ENCODE peak calls at places on chromosomes 11 and 22, in ten cellular contexts. A, J, C, M, E, N, G, V, T and Z are unnamed samples.

GRCh38 chr11:94147433-94147845 is 18.8 kb downstream of the PANX1 start:
- DNase-seq in M (no peak), T (no peak), A (no peak), V (no peak), N (no peak), G (no peak), E (no peak), C (no peak), J (peak; percentile 24), Z (no peak)

GRCh38 chr11:57801185-57801490 is 39.5 kb downstream of the CTNND1 start:
- DNase-seq in A (no peak), J (no peak), V (no peak), M (no peak), T (no peak), C (no peak), G (no peak), E (no peak), N (no peak), Z (no peak)

GRCh38 chr22:26610072-26610958 is 7.5 kb downstream of the CRYBB1 start:
- DNase-seq in N (no peak), T (no peak), M (no peak), J (peak; percentile 97), V (no peak), G (peak; percentile 29), A (no peak), C (no peak), E (no peak), Z (peak; percentile 87)

GRCh38 chr11:94933225-94934130 is 39.9 kb downstream of the CWC15 start:
- DNase-seq in N (no peak), G (peak; percentile 54), A (no peak), E (no peak), C (no peak), V (no peak), J (peak; percentile 98), T (no peak), M (no peak), Z (peak; percentile 94)

GRCh38 chr22:32175751-32176644 is 16.9 kb upstream of the C22orf42 start:
- DNase-seq in N (no peak), E (no peak), C (no peak), V (no peak), J (no peak), A (peak; percentile 73), M (no peak), G (no peak), T (peak; percentile 42), Z (no peak)

GRCh38 chr11:60921777-60922335 is 2.4 kb upstream of the TMEM132A start:
- DNase-seq in V (no peak), J (no peak), C (no peak), M (no peak), A (no peak), G (no peak), T (no peak), N (no peak), E (peak; percentile 69), Z (no peak)

GRCh38 chr11:396948-397548 is 3.0 kb downstream of the PKP3 start:
- DNase-seq in G (no peak), C (peak; percentile 52), M (no peak), V (no peak), J (peak; percentile 71), T (no peak), N (no peak), E (peak; percentile 90), A (no peak), Z (peak; percentile 87)

GRCh38 chr11:86891020-86891419 is 64.2 kb downstream of the FZD4 start:
- DNase-seq in J (no peak), G (no peak), M (no peak), C (no peak), V (no peak), E (no peak), N (no peak), A (no peak), T (no peak), Z (no peak)

GRCh38 chr11:17298302-17298701 is 21.8 kb downstream of the NUCB2 start:
- DNase-seq in J (no peak), V (no peak), E (no peak), A (no peak), C (no peak), G (no peak), T (no peak), N (no peak), M (no peak), Z (no peak)

GRCh38 chr11:17296852-17297559 is 20.5 kb downstream of the NUCB2 start:
- DNase-seq in V (no peak), T (no peak), M (no peak), C (no peak), A (no peak), E (no peak), G (no peak), N (no peak), J (peak; percentile 13), Z (no peak)

DNA sequence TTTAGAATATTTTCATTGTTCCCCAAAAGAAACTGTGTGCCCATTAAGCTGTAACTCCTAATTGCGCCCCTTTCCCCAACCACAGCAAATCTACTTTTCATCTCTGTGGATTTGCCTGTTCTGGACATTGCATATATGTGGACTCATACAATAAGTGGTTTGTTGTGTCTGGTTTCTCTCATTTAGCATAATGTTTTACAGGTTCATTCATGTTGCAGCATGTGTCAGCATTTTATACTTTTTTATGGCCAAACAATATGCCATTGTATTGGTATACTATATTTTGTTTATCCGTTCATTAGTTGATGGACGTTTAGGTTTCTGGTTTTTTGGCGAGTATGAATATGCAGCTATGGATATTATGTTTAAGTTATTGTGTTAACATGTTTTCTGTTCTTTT is 23.8 kb downstream of the NUCB2 start:
- DNase-seq in G (no peak), T (no peak), E (no peak), J (no peak), C (no peak), A (no peak), N (no peak), V (no peak), M (no peak), Z (no peak)
- TF ChIP-seq CTCF in G (no peak), T (no peak), E (no peak), J (no peak), C (no peak), A (no peak), N (no peak), V (no peak), M (no peak), Z (no peak)

DNA sequence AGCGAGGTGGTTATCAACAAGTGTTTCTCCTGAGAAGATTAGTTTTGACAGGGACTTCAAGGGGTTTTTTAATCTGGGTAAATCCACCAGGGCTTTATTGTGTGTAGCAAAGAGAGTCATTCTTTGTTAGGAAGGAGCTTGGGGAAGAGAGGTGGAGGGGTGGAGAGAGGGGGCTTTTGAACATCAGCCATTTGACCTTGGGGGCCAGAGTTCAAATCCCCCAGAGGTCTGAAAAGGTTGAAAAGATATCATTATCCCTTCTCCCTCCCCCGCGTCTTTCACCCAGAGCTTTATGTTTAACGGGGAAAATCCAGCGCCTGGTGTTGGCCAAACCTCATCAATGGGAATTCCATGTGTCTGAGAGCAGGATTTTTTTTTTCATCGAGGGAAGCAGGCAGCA is 122.5 kb upstream of the HSD17B12 start:
- DNase-seq in E (no peak), G (no peak), J (no peak), C (no peak), V (no peak), A (peak; percentile 57), N (no peak), T (no peak), M (no peak), Z (no peak)
- H3K4me3 ChIP-seq in E (no peak overlapping the region), G (no peak overlapping the region), J (no peak overlapping the region), C (no peak overlapping the region), V (no peak overlapping the region), A (peak overlapping the region; percentile 42), N (no peak overlapping the region), T (peak overlapping the region; percentile 33), M (no peak overlapping the region), Z (no peak overlapping the region)

GRCh38 chr11:100999756-101000155 is 129.9 kb downstream of the PGR start:
- DNase-seq in C (no peak), M (no peak), A (no peak), E (no peak), N (no peak), J (no peak), T (no peak), G (no peak), V (no peak), Z (no peak)

GRCh38 chr11:100991541-100991940 is 138.1 kb downstream of the PGR start:
- DNase-seq in M (no peak), T (no peak), A (no peak), J (peak; percentile 26), E (no peak), N (no peak), C (no peak), V (no peak), G (no peak), Z (no peak)

GRCh38 chr11:100994966-100995365 is 134.6 kb downstream of the PGR start:
- DNase-seq in E (no peak), M (no peak), N (no peak), G (no peak), A (no peak), V (no peak), J (peak; percentile 23), C (no peak), T (no peak), Z (no peak)
- TF ChIP-seq CTCF in E (no peak), M (no peak), N (no peak), G (no peak), A (no peak), V (no peak), J (no peak), C (no peak), T (no peak), Z (no peak)

GRCh38 chr22:48490513-48491411 is 1336.9 kb downstream of the BRD1 start:
- DNase-seq in C (no peak), J (no peak), N (no peak), G (no peak), M (no peak), A (peak; percentile 36), E (no peak), V (no peak), T (no peak), Z (no peak)

GRCh38 chr22:48489551-48490512 is 1337.8 kb downstream of the BRD1 start:
- DNase-seq in C (no peak), G (no peak), V (no peak), A (peak; percentile 64), N (no peak), M (no peak), E (peak; percentile 51), T (peak; percentile 24), J (peak; percentile 34), Z (peak; percentile 12)

GRCh38 chr22:48488149-48488551 is 1339.5 kb downstream of the BRD1 start:
- DNase-seq in A (peak; percentile 40), N (no peak), E (peak; percentile 26), J (no peak), T (no peak), V (no peak), G (no peak), C (no peak), M (no peak), Z (no peak)

GRCh38 chr22:48486163-48486957 is 1341.3 kb downstream of the BRD1 start:
- DNase-seq in N (no peak), E (peak; percentile 57), T (no peak), M (no peak), G (no peak), J (no peak), C (no peak), A (no peak), V (no peak), Z (no peak)

DNA sequence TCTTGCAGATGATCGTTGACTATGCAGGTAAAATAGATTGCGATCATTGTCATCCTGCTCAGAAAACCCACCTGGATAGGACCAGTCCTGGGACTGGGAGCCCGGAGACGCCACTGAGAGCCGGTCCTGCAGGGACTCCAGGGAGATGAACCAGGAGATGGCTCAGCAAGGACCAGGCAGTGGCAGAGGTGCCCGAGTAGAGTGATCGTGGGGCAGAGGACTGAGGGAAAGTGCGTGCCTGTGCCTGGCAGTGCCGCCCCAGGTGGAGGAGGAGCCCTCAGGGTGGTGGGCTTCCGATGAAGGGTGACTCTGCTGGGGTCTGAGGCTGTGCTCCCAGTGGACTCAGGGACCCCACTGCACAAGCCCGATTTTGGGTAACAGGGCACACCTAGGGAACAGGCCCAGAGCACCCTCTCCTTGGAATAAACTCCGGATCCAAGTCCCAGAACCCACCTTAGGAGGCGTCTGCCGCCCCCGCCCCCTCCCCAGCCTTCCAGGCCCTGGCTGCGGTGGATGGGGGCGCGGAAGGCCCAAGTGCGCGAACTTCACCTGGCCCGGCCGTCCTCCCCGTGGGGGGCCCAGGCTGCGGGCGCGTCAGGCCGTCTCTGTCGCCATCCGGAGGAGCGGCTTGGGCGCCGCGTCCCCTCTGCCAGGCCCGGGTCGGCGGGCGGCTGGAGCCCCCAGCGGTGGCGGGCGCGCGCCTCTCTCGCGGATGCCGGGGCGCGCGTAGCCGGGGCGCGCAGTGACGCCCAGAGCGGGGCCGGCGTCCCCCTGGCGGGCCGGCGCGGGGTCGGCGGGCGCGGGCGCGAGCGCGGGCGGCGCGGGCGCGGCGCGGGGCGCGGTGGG is 1338.8 kb downstream of the BRD1 start:
- DNase-seq in V (no peak), M (no peak), E (no peak), A (peak; percentile 89), C (no peak), G (no peak), N (no peak), T (peak; percentile 34), J (no peak), Z (no peak)
- H3K4me3 ChIP-seq in V (no peak overlapping the region), M (no peak overlapping the region), E (no peak overlapping the region), A (peak overlapping the region; percentile 40), C (no peak overlapping the region), G (no peak overlapping the region), N (no peak overlapping the region), T (no peak overlapping the region), J (no peak overlapping the region), Z (peak overlapping the region; percentile 27)